ENCODE peak calls at places on chromosomes 6 and 20, in four cellular contexts. G, J, Q and U are unnamed samples.

GRCh38 chr20:58149412-58150091 is 78.9 kb downstream of the ANKRD60 start:
- DNase-seq in G (no peak), J (no peak), Q (no peak), U (no peak)

GRCh38 chr6:158869010-158869603 is 49.9 kb upstream of the EZR start:
- DNase-seq in G (no peak), J (no peak), Q (no peak), U (no peak)

GRCh38 chr6:77930382-77930781 is 277.5 kb downstream of the MEI4 start:
- DNase-seq in G (no peak), J (no peak), Q (no peak), U (no peak)

GRCh38 chr20:19742974-19743649 is 14.9 kb upstream of the RIN2 start:
- DNase-seq in G (no peak), J (no peak), Q (no peak), U (no peak)

GRCh38 chr6:160088069-160088773 is 33.4 kb upstream of the SLC22A1 start:
- DNase-seq in G (peak), J (no peak), Q (no peak), U (peak)

GRCh38 chr6:54784021-54784420 is 62.5 kb upstream of the FAM83B start:
- DNase-seq in G (no peak), J (no peak), Q (no peak), U (no peak)

GRCh38 chr6:12578097-12578496 is 138.5 kb upstream of the PHACTR1 start:
- DNase-seq in G (no peak), J (no peak), Q (no peak), U (no peak)

GRCh38 chr20:62406635-62407176 is 379 bp downstream of the CABLES2 start:
- DNase-seq in G (no peak), J (no peak), Q (no peak), U (no peak)

GRCh38 chr20:57451759-57452661 is 60.8 kb downstream of the RBM38 start:
- DNase-seq in G (peak), J (no peak), Q (no peak), U (no peak)

GRCh38 chr20:43681991-43682410 is 15.1 kb downstream of the MYBL2 start:
- DNase-seq in G (no peak), J (no peak), Q (peak), U (no peak)

GRCh38 chr6:31945507-31946369 is at the start of gene CFB:
- DNase-seq in G (peak), J (no peak), Q (no peak), U (peak)

GRCh38 chr20:10877345-10877744 is 203.5 kb upstream of the JAG1 start:
- DNase-seq in G (peak), J (no peak), Q (no peak), U (no peak)

GRCh38 chr6:135493218-135493961 is 4.2 kb downstream of the AHI1 start:
- DNase-seq in G (no peak), J (no peak), Q (no peak), U (no peak)